ENCODE peak calls at places on chromosomes 5 and 9, in five cellular contexts. One of them, this sample, is unnamed.

GRCh38 chr9:8338249-8338721 is 538.7 kb upstream of the DMAC1 start:
- DNase-seq in mesendoderm: no peak
- DNase-seq in neuronal stem cell: no peak
- DNase-seq in IMR-90: peak
- DNase-seq in H9: no peak
- DNase-seq in this sample: no peak

GRCh38 chr5:6843335-6843734 is 130.1 kb downstream of the TENT4A start:
- DNase-seq in mesendoderm: no peak
- DNase-seq in neuronal stem cell: no peak
- DNase-seq in IMR-90: no peak
- DNase-seq in H9: no peak
- DNase-seq in this sample: no peak

GRCh38 chr5:59264641-59265245 is 628.8 kb downstream of the PDE4D start:
- DNase-seq in mesendoderm: peak
- DNase-seq in neuronal stem cell: no peak
- DNase-seq in IMR-90: no peak
- DNase-seq in H9: no peak
- DNase-seq in this sample: no peak

GRCh38 chr9:95729066-95729465 is 146.4 kb upstream of the ERCC6L2 start:
- DNase-seq in mesendoderm: no peak
- DNase-seq in neuronal stem cell: no peak
- DNase-seq in IMR-90: no peak
- DNase-seq in H9: no peak
- DNase-seq in this sample: no peak

GRCh38 chr9:748861-749497 is 92.5 kb upstream of the DMRT1 start:
- DNase-seq in mesendoderm: no peak
- DNase-seq in neuronal stem cell: no peak
- DNase-seq in IMR-90: no peak
- DNase-seq in H9: no peak
- DNase-seq in this sample: no peak

GRCh38 chr5:135880801-135881200 is 14.8 kb downstream of the IL9 start:
- DNase-seq in mesendoderm: no peak
- DNase-seq in neuronal stem cell: no peak
- DNase-seq in IMR-90: no peak
- DNase-seq in H9: no peak
- DNase-seq in this sample: no peak

GRCh38 chr5:170273968-170274710 is 23.4 kb downstream of the LCP2 start:
- DNase-seq in mesendoderm: peak
- DNase-seq in neuronal stem cell: no peak
- DNase-seq in IMR-90: no peak
- DNase-seq in H9: peak
- DNase-seq in this sample: peak

GRCh38 chr5:113252066-113252465 is 182.7 kb downstream of the TSSK1B start:
- DNase-seq in mesendoderm: no peak
- DNase-seq in neuronal stem cell: no peak
- DNase-seq in IMR-90: no peak
- DNase-seq in H9: no peak
- DNase-seq in this sample: no peak

GRCh38 chr5:140631831-140632365 is 1.1 kb downstream of the CD14 start:
- DNase-seq in mesendoderm: no peak
- DNase-seq in neuronal stem cell: no peak
- DNase-seq in IMR-90: no peak
- DNase-seq in H9: no peak
- DNase-seq in this sample: no peak

GRCh38 chr5:147441191-147441695 is 68.6 kb downstream of the DPYSL3 start:
- DNase-seq in mesendoderm: no peak
- DNase-seq in neuronal stem cell: no peak
- DNase-seq in IMR-90: no peak
- DNase-seq in H9: no peak
- DNase-seq in this sample: no peak

GRCh38 chr9:111891910-111892499 is 4.6 kb upstream of the UGCG start:
- DNase-seq in mesendoderm: peak
- DNase-seq in neuronal stem cell: no peak
- DNase-seq in IMR-90: no peak
- DNase-seq in H9: no peak
- DNase-seq in this sample: no peak

GRCh38 chr9:83508072-83508471 is 30.1 kb downstream of the FRMD3 start:
- DNase-seq in mesendoderm: no peak
- DNase-seq in neuronal stem cell: no peak
- DNase-seq in IMR-90: no peak
- DNase-seq in H9: no peak
- DNase-seq in this sample: no peak

GRCh38 chr5:40572947-40573346 is 106.8 kb upstream of the PTGER4 start:
- DNase-seq in mesendoderm: no peak
- DNase-seq in neuronal stem cell: no peak
- DNase-seq in IMR-90: peak
- DNase-seq in H9: no peak
- DNase-seq in this sample: no peak

GRCh38 chr5:5105531-5105930 is 34.6 kb upstream of the ADAMTS16 start:
- DNase-seq in mesendoderm: no peak
- DNase-seq in neuronal stem cell: no peak
- DNase-seq in IMR-90: no peak
- DNase-seq in H9: no peak
- DNase-seq in this sample: no peak

GRCh38 chr9:84671651-84672467 is 2.3 kb downstream of the NTRK2 start:
- DNase-seq in mesendoderm: peak
- DNase-seq in neuronal stem cell: no peak
- DNase-seq in IMR-90: no peak
- DNase-seq in H9: no peak
- DNase-seq in this sample: no peak

GRCh38 chr5:8628521-8628920 is 759.6 kb downstream of the MTRR start:
- DNase-seq in mesendoderm: no peak
- DNase-seq in neuronal stem cell: no peak
- DNase-seq in IMR-90: no peak
- DNase-seq in H9: no peak
- DNase-seq in this sample: no peak

GRCh38 chr5:83281658-83282057 is 189.9 kb upstream of the VCAN start:
- DNase-seq in mesendoderm: no peak
- DNase-seq in neuronal stem cell: peak
- DNase-seq in IMR-90: peak
- DNase-seq in H9: no peak
- DNase-seq in this sample: no peak

GRCh38 chr5:42377496-42377895 is 45.7 kb upstream of the GHR start:
- DNase-seq in mesendoderm: peak
- DNase-seq in neuronal stem cell: no peak
- DNase-seq in IMR-90: no peak
- DNase-seq in H9: no peak
- DNase-seq in this sample: no peak

GRCh38 chr5:77292026-77292757 is 81.7 kb downstream of the PDE8B start:
- DNase-seq in mesendoderm: no peak
- DNase-seq in neuronal stem cell: no peak
- DNase-seq in IMR-90: peak
- DNase-seq in H9: no peak
- DNase-seq in this sample: no peak

GRCh38 chr5:172078726-172079345 is 72.4 kb upstream of the FBXW11 start:
- DNase-seq in mesendoderm: no peak
- DNase-seq in neuronal stem cell: no peak
- DNase-seq in IMR-90: no peak
- DNase-seq in H9: no peak
- DNase-seq in this sample: no peak

GRCh38 chr9:19926774-19927173 is 137.9 kb upstream of the SLC24A2 start:
- DNase-seq in mesendoderm: peak
- DNase-seq in neuronal stem cell: no peak
- DNase-seq in IMR-90: no peak
- DNase-seq in H9: no peak
- DNase-seq in this sample: no peak

GRCh38 chr5:143386725-143387124 is 16.8 kb downstream of the NR3C1 start:
- DNase-seq in mesendoderm: no peak
- DNase-seq in neuronal stem cell: no peak
- DNase-seq in IMR-90: peak
- DNase-seq in H9: no peak
- DNase-seq in this sample: no peak

GRCh38 chr5:142472306-142472951 is 147.6 kb upstream of the SPRY4 start:
- DNase-seq in mesendoderm: peak
- DNase-seq in neuronal stem cell: no peak
- DNase-seq in IMR-90: peak
- DNase-seq in H9: no peak
- DNase-seq in this sample: no peak

GRCh38 chr9:132404228-132404881 is 2.3 kb downstream of the TTF1 start:
- DNase-seq in mesendoderm: no peak
- DNase-seq in neuronal stem cell: no peak
- DNase-seq in IMR-90: no peak
- DNase-seq in H9: no peak
- DNase-seq in this sample: no peak

GRCh38 chr5:80885698-80886000 is 74.5 kb upstream of the RASGRF2 start:
- DNase-seq in mesendoderm: peak
- DNase-seq in neuronal stem cell: no peak
- DNase-seq in IMR-90: no peak
- DNase-seq in H9: no peak
- DNase-seq in this sample: no peak

GRCh38 chr5:150092159-150092787 is 5.9 kb upstream of the CSF1R start:
- DNase-seq in mesendoderm: no peak
- DNase-seq in neuronal stem cell: no peak
- DNase-seq in IMR-90: no peak
- DNase-seq in H9: no peak
- DNase-seq in this sample: peak

GRCh38 chr9:33818832-33819500 is 2.0 kb downstream of the UBE2R2 start:
- DNase-seq in mesendoderm: no peak
- DNase-seq in neuronal stem cell: no peak
- DNase-seq in IMR-90: peak
- DNase-seq in H9: no peak
- DNase-seq in this sample: no peak

GRCh38 chr9:77020438-77021264 is 1.2 kb downstream of the FOXB2 start:
- DNase-seq in mesendoderm: peak
- DNase-seq in neuronal stem cell: peak
- DNase-seq in IMR-90: no peak
- DNase-seq in H9: peak
- DNase-seq in this sample: peak

GRCh38 chr9:70683841-70684240 is 269.4 kb upstream of the KLF9 start:
- DNase-seq in mesendoderm: no peak
- DNase-seq in neuronal stem cell: no peak
- DNase-seq in IMR-90: no peak
- DNase-seq in H9: no peak
- DNase-seq in this sample: no peak

GRCh38 chr5:135466178-135467050 is 14.3 kb upstream of the TIFAB start:
- DNase-seq in mesendoderm: peak
- DNase-seq in neuronal stem cell: peak
- DNase-seq in IMR-90: peak
- DNase-seq in H9: peak
- DNase-seq in this sample: no peak

GRCh38 chr5:174793684-174794328 is 69.4 kb downstream of the MSX2 start:
- DNase-seq in mesendoderm: peak
- DNase-seq in neuronal stem cell: peak
- DNase-seq in IMR-90: peak
- DNase-seq in H9: peak
- DNase-seq in this sample: peak

GRCh38 chr5:119011186-119011585 is 22.8 kb upstream of the DTWD2 start:
- DNase-seq in mesendoderm: no peak
- DNase-seq in neuronal stem cell: no peak
- DNase-seq in IMR-90: no peak
- DNase-seq in H9: peak
- DNase-seq in this sample: no peak

GRCh38 chr9:78314550-78314949 is 17.6 kb downstream of the PSAT1 start:
- DNase-seq in mesendoderm: no peak
- DNase-seq in neuronal stem cell: no peak
- DNase-seq in IMR-90: no peak
- DNase-seq in H9: no peak
- DNase-seq in this sample: no peak
- H2AK5ac ChIP-seq in mesendoderm: no peak
- H2AK5ac ChIP-seq in neuronal stem cell: no peak
- H2AK5ac ChIP-seq in IMR-90: no peak
- H2AK5ac ChIP-seq in H9: no peak
- H2AK5ac ChIP-seq in this sample: no peak

DNA sequence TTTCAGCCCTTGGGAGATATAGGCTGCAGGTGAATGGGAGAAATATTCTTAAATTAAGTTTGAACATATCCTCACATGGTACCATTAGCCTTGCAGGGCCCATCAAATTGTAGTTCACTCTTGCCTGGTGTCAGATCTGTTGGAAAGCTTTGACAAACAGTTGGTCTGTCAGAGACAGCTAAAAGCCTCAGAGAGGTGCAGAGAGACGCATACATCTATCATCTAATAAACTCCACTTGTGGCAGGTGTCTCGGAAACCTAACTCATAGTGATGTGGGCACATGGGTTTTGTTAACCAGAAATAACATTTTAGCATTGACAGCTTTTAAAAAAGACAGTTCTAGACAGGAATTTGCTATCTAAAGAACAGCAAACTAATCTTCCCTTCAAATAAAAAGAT is 315.9 kb downstream of the KDM4C start:
- DNase-seq in mesendoderm: no peak
- DNase-seq in neuronal stem cell: no peak
- DNase-seq in IMR-90: no peak
- DNase-seq in H9: no peak
- DNase-seq in this sample: no peak
- H2AK5ac ChIP-seq in mesendoderm: no peak
- H2AK5ac ChIP-seq in neuronal stem cell: no peak
- H2AK5ac ChIP-seq in IMR-90: no peak
- H2AK5ac ChIP-seq in H9: no peak
- H2AK5ac ChIP-seq in this sample: no peak

DNA sequence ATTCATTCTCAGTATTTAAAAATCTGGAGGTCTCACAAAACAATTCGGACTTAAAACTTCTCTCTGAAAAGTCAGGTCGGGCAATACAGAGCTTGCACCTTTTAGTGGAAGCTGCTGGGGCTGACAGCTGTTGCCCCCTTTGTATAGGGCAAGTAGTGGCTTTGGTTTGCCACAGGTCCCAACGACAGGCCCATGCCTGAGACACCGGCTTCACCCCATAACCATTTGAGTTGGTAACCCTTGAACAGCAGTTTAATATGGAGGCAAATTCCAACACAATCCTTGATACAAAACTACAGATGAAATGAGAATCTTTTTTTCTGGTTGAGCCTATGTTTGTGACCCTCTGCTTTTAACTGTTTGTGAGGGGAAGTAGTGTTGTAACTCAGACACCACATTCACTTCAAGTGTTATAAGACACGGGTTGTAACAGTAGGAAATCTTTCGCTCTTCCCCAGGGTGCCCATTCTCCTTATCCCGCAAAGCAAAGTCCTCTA is 763 bp upstream of the GLRX start:
- DNase-seq in mesendoderm: no peak
- DNase-seq in neuronal stem cell: no peak
- DNase-seq in IMR-90: no peak
- DNase-seq in H9: no peak
- DNase-seq in this sample: no peak
- H2AK5ac ChIP-seq in mesendoderm: no peak
- H2AK5ac ChIP-seq in neuronal stem cell: no peak
- H2AK5ac ChIP-seq in IMR-90: peak
- H2AK5ac ChIP-seq in H9: no peak
- H2AK5ac ChIP-seq in this sample: no peak

GRCh38 chr5:138965631-138966030 is 90.5 kb upstream of the LRRTM2 start:
- DNase-seq in mesendoderm: no peak
- DNase-seq in neuronal stem cell: no peak
- DNase-seq in IMR-90: no peak
- DNase-seq in H9: no peak
- DNase-seq in this sample: no peak

GRCh38 chr5:138967806-138968448 is 92.8 kb upstream of the LRRTM2 start:
- DNase-seq in mesendoderm: no peak
- DNase-seq in neuronal stem cell: no peak
- DNase-seq in IMR-90: peak
- DNase-seq in H9: no peak
- DNase-seq in this sample: no peak

GRCh38 chr5:138966236-138966985 is 91.3 kb upstream of the LRRTM2 start:
- DNase-seq in mesendoderm: no peak
- DNase-seq in neuronal stem cell: no peak
- DNase-seq in IMR-90: no peak
- DNase-seq in H9: no peak
- DNase-seq in this sample: no peak

GRCh38 chr5:138969323-138970013 is 94.3 kb upstream of the LRRTM2 start:
- DNase-seq in mesendoderm: no peak
- DNase-seq in neuronal stem cell: no peak
- DNase-seq in IMR-90: no peak
- DNase-seq in H9: no peak
- DNase-seq in this sample: no peak

GRCh38 chr5:138968601-138969000 is 93.5 kb upstream of the LRRTM2 start:
- DNase-seq in mesendoderm: no peak
- DNase-seq in neuronal stem cell: no peak
- DNase-seq in IMR-90: no peak
- DNase-seq in H9: no peak
- DNase-seq in this sample: no peak
- H2AK5ac ChIP-seq in mesendoderm: no peak
- H2AK5ac ChIP-seq in neuronal stem cell: no peak
- H2AK5ac ChIP-seq in IMR-90: no peak
- H2AK5ac ChIP-seq in H9: no peak
- H2AK5ac ChIP-seq in this sample: no peak

This sample was measured in H1.